ENCODE peak calls at places on chromosomes 1 and 21, in seven cellular contexts. B is CD8-positive, alpha-beta T cell; K is stimulated activated CD4-positive, alpha-beta T cell treated with anti-CD3 and anti-CD28 coated beads, Interleukin-4, amount 100 ng/mL, for 4 hours; M is GDM1; I is AG08395; Y is activated T-helper 1 cell treated with anti-CD3 and anti-CD28 coated beads, Interleukin-2, amount 50 U/mL, for 16 hours; G is gastrocnemius medialis. A is an unnamed sample.

GRCh38 chr1:227948493-227949260 is 945 bp upstream of the WNT9A start:
- DNase-seq in B (no peak), K (no peak), M (no peak), I (no peak), Y (no peak), G (no peak), A (no peak)

GRCh38 chr1:94621392-94621791 is 79.8 kb upstream of the F3 start:
- DNase-seq in B (no peak), K (no peak), M (no peak), I (no peak), Y (no peak), G (no peak), A (no peak)

GRCh38 chr1:159913451-159914192 is 11.7 kb downstream of the TAGLN2 start:
- DNase-seq in B (no peak), K (no peak), M (no peak), I (no peak), Y (no peak), G (no peak), A (no peak)

GRCh38 chr1:118948351-118948750 is 39.8 kb downstream of the TBX15 start:
- DNase-seq in B (no peak), K (no peak), M (no peak), I (no peak), Y (no peak), G (no peak), A (no peak)

GRCh38 chr1:27298632-27299384 is 23.2 kb upstream of the TMEM222 start:
- DNase-seq in B (no peak), K (no peak), M (no peak), I (no peak), Y (no peak), G (no peak), A (peak)

GRCh38 chr1:172938676-172939075 is 112.1 kb downstream of the TNFSF18 start:
- DNase-seq in B (no peak), K (no peak), M (no peak), I (peak), Y (no peak), G (no peak), A (no peak)

GRCh38 chr21:31117046-31117916 is 79.0 kb upstream of the KRTAP19-8 start:
- DNase-seq in B (no peak), K (no peak), M (no peak), I (peak), Y (no peak), G (no peak), A (no peak)

GRCh38 chr1:233281711-233282581 is 13.6 kb downstream of the PCNX2 start:
- DNase-seq in B (no peak), K (no peak), M (no peak), I (peak), Y (no peak), G (no peak), A (no peak)

GRCh38 chr1:179025975-179026812 is 500 bp downstream of the FAM20B start:
- DNase-seq in B (peak), K (peak), M (peak), I (peak), Y (peak), G (peak), A (peak)

GRCh38 chr21:32206631-32207030 is 72.2 kb downstream of the MIS18A start:
- DNase-seq in B (no peak), K (no peak), M (no peak), I (no peak), Y (no peak), G (no peak), A (no peak)

GRCh38 chr1:16117936-16118335 is 37.9 kb downstream of the EPHA2 start:
- DNase-seq in B (no peak), K (no peak), M (no peak), I (no peak), Y (no peak), G (no peak), A (no peak)

GRCh38 chr1:3495776-3496745 is 41.6 kb downstream of the ARHGEF16 start:
- DNase-seq in B (no peak), K (no peak), M (no peak), I (no peak), Y (no peak), G (no peak), A (no peak)

GRCh38 chr1:191022856-191023255 is 545.2 kb upstream of the BRINP3 start:
- DNase-seq in B (no peak), K (no peak), M (no peak), I (no peak), Y (no peak), G (no peak), A (no peak)

GRCh38 chr1:42747125-42747524 is 7.1 kb upstream of the CLDN19 start:
- DNase-seq in B (peak), K (peak), M (peak), I (no peak), Y (peak), G (no peak), A (no peak)

GRCh38 chr1:32791881-32792280 is 25.3 kb downstream of the YARS1 start:
- DNase-seq in B (no peak), K (no peak), M (no peak), I (peak), Y (no peak), G (no peak), A (no peak)

GRCh38 chr21:36705679-36706481 is 7.0 kb downstream of the SIM2 start:
- DNase-seq in B (no peak), K (no peak), M (no peak), I (no peak), Y (no peak), G (no peak), A (no peak)

GRCh38 chr1:109655624-109656519 is at the start of gene GSTM4:
- DNase-seq in B (no peak), K (peak), M (peak), I (peak), Y (peak), G (peak), A (peak)

GRCh38 chr1:7574121-7575040 is 196.7 kb upstream of the VAMP3 start:
- DNase-seq in B (no peak), K (no peak), M (no peak), I (no peak), Y (no peak), G (no peak), A (no peak)

GRCh38 chr1:67053785-67054759 is at the start of gene SLC35D1:
- DNase-seq in B (peak), K (peak), M (peak), I (peak), Y (peak), G (peak), A (peak)

GRCh38 chr1:239354211-239354610 is 32.2 kb upstream of the CHRM3 start:
- DNase-seq in B (no peak), K (no peak), M (no peak), I (no peak), Y (no peak), G (no peak), A (no peak)

GRCh38 chr1:18673976-18674375 is 43.3 kb downstream of the PAX7 start:
- DNase-seq in B (no peak), K (no peak), M (no peak), I (no peak), Y (no peak), G (no peak), A (no peak)

GRCh38 chr1:87334351-87335174 is 5.9 kb downstream of the LMO4 start:
- DNase-seq in B (no peak), K (no peak), M (no peak), I (no peak), Y (no peak), G (no peak), A (no peak)

GRCh38 chr1:33298623-33299277 is 22.1 kb downstream of the A3GALT2 start:
- DNase-seq in B (peak), K (peak), M (peak), I (peak), Y (peak), G (no peak), A (no peak)

GRCh38 chr1:47758341-47759237 is 238.6 kb downstream of the TRABD2B start:
- DNase-seq in B (no peak), K (no peak), M (no peak), I (no peak), Y (no peak), G (no peak), A (peak)

GRCh38 chr1:61254629-61255323 is 172.4 kb downstream of the NFIA start:
- DNase-seq in B (no peak), K (no peak), M (no peak), I (peak), Y (no peak), G (peak), A (no peak)